ENCODE peak calls at places on chromosome 21, in six cellular contexts. N is AG04450, X is sigmoid colon, J is PC-9, A is body of pancreas, F is IMR-90. U is an unnamed sample.

GRCh38 chr21:29332461-29333354 is 34.0 kb downstream of the BACH1 start:
- DNase-seq in N (no peak), X (no peak), J (no peak), A (no peak), F (peak; percentile 77), U (no peak)

GRCh38 chr21:44311108-44311507 is 11.3 kb downstream of the PFKL start:
- DNase-seq in N (no peak), X (no peak), J (no peak), A (no peak), F (no peak), U (no peak)

GRCh38 chr21:33817663-33818433 is 97.8 kb downstream of the ATP5PO start:
- DNase-seq in N (no peak), X (no peak), J (no peak), A (no peak), F (no peak), U (no peak)

GRCh38 chr21:26460621-26461020 is 112.5 kb downstream of the CYYR1 start:
- DNase-seq in N (no peak), X (no peak), J (no peak), A (no peak), F (no peak), U (no peak)

GRCh38 chr21:34782666-34783365 is 114.0 kb downstream of the CLIC6 start:
- DNase-seq in N (no peak), X (no peak), J (no peak), A (no peak), F (no peak), U (no peak)

GRCh38 chr21:39024538-39024937 is 158.7 kb downstream of the PSMG1 start:
- DNase-seq in N (no peak), X (peak; percentile 2), J (no peak), A (no peak), F (no peak), U (no peak)

GRCh38 chr21:44518684-44519083 is 21.3 kb downstream of the KRTAP10-1 start:
- DNase-seq in N (no peak), X (no peak), J (no peak), A (no peak), F (no peak), U (no peak)

GRCh38 chr21:25970254-25970930 is 200.2 kb downstream of the APP start:
- DNase-seq in N (no peak), X (no peak), J (no peak), A (no peak), F (no peak), U (no peak)

GRCh38 chr21:45894891-45895777 is 86.4 kb upstream of the COL6A1 start:
- DNase-seq in N (no peak), X (no peak), J (no peak), A (no peak), F (no peak), U (no peak)

GRCh38 chr21:20997308-20997632 is 939 bp upstream of the NCAM2 start:
- DNase-seq in N (no peak), X (no peak), J (no peak), A (peak; percentile 11), F (no peak), U (no peak)

GRCh38 chr21:20968391-20968790 is 29.8 kb upstream of the NCAM2 start:
- DNase-seq in N (no peak), X (no peak), J (no peak), A (no peak), F (no peak), U (no peak)

GRCh38 chr21:45910548-45911221 is 70.9 kb upstream of the COL6A1 start:
- DNase-seq in N (no peak), X (peak; percentile 66), J (no peak), A (no peak), F (no peak), U (no peak)

GRCh38 chr21:17900281-17900989 is 81.3 kb upstream of the C21orf91 start:
- DNase-seq in N (no peak), X (no peak), J (no peak), A (peak; percentile 5), F (no peak), U (no peak)
- TF ChIP-seq CTCF in N (no peak), X (no peak), J (no peak), A (no peak), F (no peak), U (no peak)

GRCh38 chr21:15976807-15977206 is 247.0 kb downstream of the USP25 start:
- DNase-seq in N (no peak), X (no peak), J (no peak), A (no peak), F (no peak), U (no peak)
- TF ChIP-seq CTCF in N (peak; percentile 49), X (no peak), J (peak; percentile 30), A (no peak), F (peak; percentile 28), U (peak; percentile 60)

DNA sequence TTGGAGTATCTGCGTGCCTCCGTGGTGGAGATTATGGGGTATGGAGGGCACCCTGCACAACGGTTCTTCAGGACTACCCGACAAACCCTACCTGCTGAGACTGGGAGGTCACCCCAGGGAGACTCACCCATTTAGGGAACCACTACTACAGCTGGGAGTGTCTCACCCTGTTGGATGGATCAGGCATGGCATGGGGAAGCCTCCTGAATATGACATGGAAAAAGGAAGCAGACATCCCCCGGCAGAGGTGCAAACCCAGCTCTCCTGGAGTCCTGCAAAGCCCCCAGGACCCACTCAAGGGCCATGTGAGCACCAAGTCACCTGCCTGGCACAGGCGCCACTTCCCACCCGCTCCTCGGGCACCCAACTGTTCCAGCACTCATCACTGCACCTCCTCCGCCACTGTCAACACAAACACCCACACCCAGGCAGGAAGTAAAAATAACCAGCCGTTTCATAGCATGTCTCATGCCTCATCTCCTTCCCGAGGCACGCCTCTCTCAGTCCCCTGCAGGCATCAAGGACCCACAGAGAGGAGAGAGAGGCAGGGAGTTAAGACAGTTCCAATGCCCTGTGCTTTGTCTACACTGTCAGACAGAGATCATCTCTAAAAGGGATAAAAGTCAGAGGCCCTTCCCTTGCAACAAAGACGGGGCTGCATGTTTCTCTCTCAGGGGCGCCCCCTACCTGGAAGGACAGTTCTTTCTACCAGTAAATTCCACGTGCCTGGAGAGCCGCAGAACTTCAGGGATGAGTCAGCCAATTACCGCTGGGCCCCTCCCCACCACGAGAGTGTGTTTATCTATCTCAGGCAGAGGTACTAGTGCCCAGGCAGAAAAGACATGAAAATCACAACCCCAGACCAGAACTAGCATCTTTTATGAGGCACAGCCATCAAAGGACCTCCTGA is 150.1 kb upstream of the SOD1 start:
- DNase-seq in N (no peak), X (no peak), J (peak; percentile 65), A (no peak), F (no peak), U (no peak)
- TF ChIP-seq CTCF in N (no peak), X (no peak), J (peak; percentile 77), A (no peak), F (no peak), U (peak; percentile 13)

DNA sequence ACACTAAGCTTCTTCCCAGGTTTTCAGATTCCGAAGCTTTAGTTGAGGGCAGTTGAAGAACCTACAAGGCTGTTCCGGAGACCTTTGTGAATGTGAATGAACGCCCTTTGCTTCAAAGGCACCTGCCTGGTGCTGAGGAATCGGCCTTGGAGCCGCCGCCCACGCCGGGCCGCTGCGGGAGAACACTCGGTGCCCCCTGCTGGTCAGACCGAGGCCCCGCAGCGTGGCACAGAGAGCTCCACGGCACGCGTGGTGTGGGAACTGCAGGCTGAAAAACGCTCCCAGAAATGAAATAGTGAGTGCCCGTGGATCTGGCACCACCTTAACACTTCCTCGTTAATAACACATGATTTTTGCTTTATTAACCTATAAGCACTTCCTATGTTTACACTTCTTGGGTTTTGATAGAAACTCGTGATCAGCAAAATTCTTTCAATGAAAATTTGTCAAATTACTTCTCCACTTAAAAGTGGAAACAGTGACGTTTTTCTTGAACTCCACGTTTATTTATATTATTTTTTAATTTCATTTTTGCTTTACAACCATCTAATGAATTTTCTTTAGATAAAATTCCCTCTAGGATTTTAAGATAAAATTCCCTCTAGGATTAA is 460.6 kb downstream of the DSCAM start:
- DNase-seq in N (no peak), X (no peak), J (peak; percentile 1), A (peak; percentile 79), F (no peak), U (peak; percentile 43)
- TF ChIP-seq CTCF in N (peak; percentile 28), X (peak; percentile 11), J (peak; percentile 66), A (peak; percentile 81), F (peak; percentile 11), U (peak; percentile 2)

DNA sequence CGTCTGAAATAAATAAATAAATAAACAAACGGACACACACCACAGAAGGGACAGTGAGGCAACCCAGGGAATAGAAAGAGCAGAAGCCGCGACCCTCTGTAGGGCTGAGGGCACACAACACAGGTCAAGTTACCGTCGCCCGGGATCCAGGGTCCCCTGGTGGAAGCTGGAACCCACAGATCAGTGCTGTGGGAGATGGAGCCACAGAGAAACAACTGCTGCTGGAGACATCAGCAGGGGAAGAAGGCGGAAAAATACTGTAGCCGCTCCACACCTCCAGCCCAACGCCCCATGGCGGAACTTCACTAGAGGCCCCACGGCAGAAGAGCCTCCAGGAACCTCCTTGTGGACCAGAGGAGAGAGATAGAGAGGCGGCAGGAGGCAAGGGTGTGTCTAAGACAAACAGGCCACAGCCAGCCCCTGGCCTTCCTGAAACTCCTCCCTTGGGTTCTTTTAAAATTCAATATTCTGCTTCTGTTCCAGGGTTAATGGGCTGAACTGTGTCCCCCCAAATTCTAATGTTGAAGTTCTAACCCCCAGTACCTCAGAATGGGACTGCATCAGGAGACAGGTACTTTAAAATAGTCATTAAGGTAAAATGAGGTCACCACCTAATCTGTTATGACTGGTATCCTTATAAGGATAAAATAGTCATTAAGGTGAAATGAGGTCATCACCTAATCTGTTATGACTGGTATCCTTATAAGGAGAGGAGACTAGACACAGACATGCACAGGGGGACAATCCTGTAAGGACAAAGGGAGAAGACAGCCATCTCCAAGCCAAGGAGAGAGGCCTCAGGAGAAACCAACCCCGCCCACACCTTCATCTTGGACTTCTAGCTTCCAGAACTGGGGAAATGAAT is 7.7 kb upstream of the HLCS start:
- DNase-seq in N (no peak), X (no peak), J (no peak), A (no peak), F (no peak), U (no peak)
- TF ChIP-seq CTCF in N (no peak), X (no peak), J (no peak), A (no peak), F (no peak), U (no peak)

GRCh38 chr21:40115775-40116174 is 248.5 kb downstream of the PCP4 start:
- DNase-seq in N (no peak), X (no peak), J (no peak), A (no peak), F (no peak), U (no peak)

GRCh38 chr21:40117236-40117635 is 250.0 kb downstream of the PCP4 start:
- DNase-seq in N (no peak), X (no peak), J (no peak), A (no peak), F (no peak), U (no peak)

GRCh38 chr21:40118527-40118926 is 251.3 kb downstream of the PCP4 start:
- DNase-seq in N (no peak), X (no peak), J (no peak), A (no peak), F (no peak), U (no peak)

GRCh38 chr21:40120944-40121575 is 253.8 kb downstream of the PCP4 start:
- DNase-seq in N (no peak), X (no peak), J (no peak), A (peak; percentile 18), F (peak; percentile 1), U (no peak)
- TF ChIP-seq CTCF in N (peak; percentile 57), X (peak; percentile 92), J (peak; percentile 75), A (peak; percentile 89), F (peak; percentile 59), U (peak; percentile 14)

U was measured in D721Med.